ENCODE peak calls at places on chromosome X, in seven cellular contexts. One of them, this sample, is unnamed.
A peak's percentile ranks its signal among the peaks of the same experiment; 100 is the strongest.

GRCh38 chrX:16258936-16259335 is 91.7 kb downstream of the MAGEB17 start:
- DNase-seq in colonic mucosa: no peak
- DNase-seq in aorta: no peak
- DNase-seq in CD8-positive, alpha-beta memory T cell: no peak
- DNase-seq in neuronal stem cell: no peak
- DNase-seq in endothelial cell of umbilical vein: no peak
- DNase-seq in IMR-90: peak; percentile 61
- DNase-seq in this sample: no peak

GRCh38 chrX:107672955-107673378 is 44.7 kb downstream of the PRPS1 start:
- DNase-seq in colonic mucosa: peak; percentile 79
- DNase-seq in aorta: peak; percentile 78
- DNase-seq in CD8-positive, alpha-beta memory T cell: peak; percentile 68
- DNase-seq in neuronal stem cell: no peak
- DNase-seq in endothelial cell of umbilical vein: peak; percentile 60
- DNase-seq in IMR-90: peak; percentile 56
- DNase-seq in this sample: peak; percentile 67

GRCh38 chrX:108993909-108994308 is 257.5 kb upstream of the IRS4 start:
- DNase-seq in colonic mucosa: no peak
- DNase-seq in aorta: no peak
- DNase-seq in CD8-positive, alpha-beta memory T cell: no peak
- DNase-seq in neuronal stem cell: no peak
- DNase-seq in endothelial cell of umbilical vein: no peak
- DNase-seq in IMR-90: no peak
- DNase-seq in this sample: no peak

GRCh38 chrX:80808854-80809493 is 703 bp downstream of the BRWD3 start:
- DNase-seq in colonic mucosa: peak; percentile 41
- DNase-seq in aorta: no peak
- DNase-seq in CD8-positive, alpha-beta memory T cell: peak; percentile 24
- DNase-seq in neuronal stem cell: peak; percentile 14
- DNase-seq in endothelial cell of umbilical vein: peak; percentile 13
- DNase-seq in IMR-90: no peak
- DNase-seq in this sample: no peak

GRCh38 chrX:49999048-49999447 is 76.7 kb downstream of the CLCN5 start:
- DNase-seq in colonic mucosa: no peak
- DNase-seq in aorta: no peak
- DNase-seq in CD8-positive, alpha-beta memory T cell: no peak
- DNase-seq in neuronal stem cell: no peak
- DNase-seq in endothelial cell of umbilical vein: no peak
- DNase-seq in IMR-90: no peak
- DNase-seq in this sample: no peak

GRCh38 chrX:74535633-74536141 is 78.7 kb downstream of the RLIM start:
- DNase-seq in colonic mucosa: peak; percentile 80
- DNase-seq in aorta: peak; percentile 81
- DNase-seq in CD8-positive, alpha-beta memory T cell: peak; percentile 14
- DNase-seq in neuronal stem cell: no peak
- DNase-seq in endothelial cell of umbilical vein: peak; percentile 50
- DNase-seq in IMR-90: peak; percentile 66
- DNase-seq in this sample: peak; percentile 76

GRCh38 chrX:121831601-121832000 is 784.2 kb downstream of the GLUD2 start:
- DNase-seq in colonic mucosa: no peak
- DNase-seq in aorta: no peak
- DNase-seq in CD8-positive, alpha-beta memory T cell: no peak
- DNase-seq in neuronal stem cell: no peak
- DNase-seq in endothelial cell of umbilical vein: no peak
- DNase-seq in IMR-90: no peak
- DNase-seq in this sample: no peak

GRCh38 chrX:138845791-138846190 is 134.3 kb upstream of the FGF13 start:
- DNase-seq in colonic mucosa: no peak
- DNase-seq in aorta: no peak
- DNase-seq in CD8-positive, alpha-beta memory T cell: no peak
- DNase-seq in neuronal stem cell: peak; percentile 15
- DNase-seq in endothelial cell of umbilical vein: no peak
- DNase-seq in IMR-90: no peak
- DNase-seq in this sample: no peak

GRCh38 chrX:107851215-107851614 is 25.5 kb downstream of the MID2 start:
- DNase-seq in colonic mucosa: no peak
- DNase-seq in aorta: no peak
- DNase-seq in CD8-positive, alpha-beta memory T cell: no peak
- DNase-seq in neuronal stem cell: no peak
- DNase-seq in endothelial cell of umbilical vein: peak; percentile 56
- DNase-seq in IMR-90: no peak
- DNase-seq in this sample: no peak

GRCh38 chrX:15758140-15758539 is 20.1 kb downstream of the CA5B start:
- DNase-seq in colonic mucosa: no peak
- DNase-seq in aorta: no peak
- DNase-seq in CD8-positive, alpha-beta memory T cell: no peak
- DNase-seq in neuronal stem cell: no peak
- DNase-seq in endothelial cell of umbilical vein: no peak
- DNase-seq in IMR-90: no peak
- DNase-seq in this sample: no peak

GRCh38 chrX:150548251-150548650 is 20.2 kb upstream of the MTM1 start:
- DNase-seq in colonic mucosa: no peak
- DNase-seq in aorta: no peak
- DNase-seq in CD8-positive, alpha-beta memory T cell: no peak
- DNase-seq in neuronal stem cell: no peak
- DNase-seq in endothelial cell of umbilical vein: no peak
- DNase-seq in IMR-90: no peak
- DNase-seq in this sample: no peak

GRCh38 chrX:13938053-13938765 is 91.5 kb downstream of the GEMIN8 start:
- DNase-seq in colonic mucosa: peak; percentile 47
- DNase-seq in aorta: peak; percentile 45
- DNase-seq in CD8-positive, alpha-beta memory T cell: no peak
- DNase-seq in neuronal stem cell: peak; percentile 46
- DNase-seq in endothelial cell of umbilical vein: no peak
- DNase-seq in IMR-90: peak; percentile 2
- DNase-seq in this sample: peak; percentile 12

GRCh38 chrX:133495464-133496391 is 80.4 kb upstream of the GPC4 start:
- DNase-seq in colonic mucosa: peak; percentile 50
- DNase-seq in aorta: peak; percentile 61
- DNase-seq in CD8-positive, alpha-beta memory T cell: no peak
- DNase-seq in neuronal stem cell: no peak
- DNase-seq in endothelial cell of umbilical vein: no peak
- DNase-seq in IMR-90: peak; percentile 26
- DNase-seq in this sample: peak; percentile 61

GRCh38 chrX:134547047-134547679 is 87.2 kb downstream of the HPRT1 start:
- DNase-seq in colonic mucosa: no peak
- DNase-seq in aorta: no peak
- DNase-seq in CD8-positive, alpha-beta memory T cell: no peak
- DNase-seq in neuronal stem cell: no peak
- DNase-seq in endothelial cell of umbilical vein: peak; percentile 47
- DNase-seq in IMR-90: peak; percentile 43
- DNase-seq in this sample: no peak

GRCh38 chrX:153827903-153828302 is 2.4 kb downstream of the PDZD4 start:
- DNase-seq in colonic mucosa: no peak
- DNase-seq in aorta: no peak
- DNase-seq in CD8-positive, alpha-beta memory T cell: no peak
- DNase-seq in neuronal stem cell: no peak
- DNase-seq in endothelial cell of umbilical vein: no peak
- DNase-seq in IMR-90: no peak
- DNase-seq in this sample: no peak

GRCh38 chrX:101078716-101079115 is at the start of gene TMEM35A:
- DNase-seq in colonic mucosa: peak; percentile 21
- DNase-seq in aorta: no peak
- DNase-seq in CD8-positive, alpha-beta memory T cell: no peak
- DNase-seq in neuronal stem cell: no peak
- DNase-seq in endothelial cell of umbilical vein: peak; percentile 32
- DNase-seq in IMR-90: peak; percentile 51
- DNase-seq in this sample: no peak

GRCh38 chrX:150768580-150769190 is 75.5 kb downstream of the MTMR1 start:
- DNase-seq in colonic mucosa: no peak
- DNase-seq in aorta: no peak
- DNase-seq in CD8-positive, alpha-beta memory T cell: no peak
- DNase-seq in neuronal stem cell: no peak
- DNase-seq in endothelial cell of umbilical vein: no peak
- DNase-seq in IMR-90: no peak
- DNase-seq in this sample: no peak

GRCh38 chrX:154649864-154650510 is 3.4 kb downstream of the CTAG2 start:
- DNase-seq in colonic mucosa: no peak
- DNase-seq in aorta: no peak
- DNase-seq in CD8-positive, alpha-beta memory T cell: no peak
- DNase-seq in neuronal stem cell: no peak
- DNase-seq in endothelial cell of umbilical vein: no peak
- DNase-seq in IMR-90: no peak
- DNase-seq in this sample: no peak

GRCh38 chrX:9786839-9787635 is 808 bp downstream of the SHROOM2 start:
- DNase-seq in colonic mucosa: no peak
- DNase-seq in aorta: no peak
- DNase-seq in CD8-positive, alpha-beta memory T cell: no peak
- DNase-seq in neuronal stem cell: no peak
- DNase-seq in endothelial cell of umbilical vein: peak; percentile 49
- DNase-seq in IMR-90: no peak
- DNase-seq in this sample: no peak

GRCh38 chrX:95835223-95835622 is 849.4 kb upstream of the DIAPH2 start:
- DNase-seq in colonic mucosa: no peak
- DNase-seq in aorta: no peak
- DNase-seq in CD8-positive, alpha-beta memory T cell: no peak
- DNase-seq in neuronal stem cell: no peak
- DNase-seq in endothelial cell of umbilical vein: no peak
- DNase-seq in IMR-90: no peak
- DNase-seq in this sample: no peak

GRCh38 chrX:69137371-69137881 is 27.8 kb downstream of the PJA1 start:
- DNase-seq in colonic mucosa: no peak
- DNase-seq in aorta: no peak
- DNase-seq in CD8-positive, alpha-beta memory T cell: no peak
- DNase-seq in neuronal stem cell: no peak
- DNase-seq in endothelial cell of umbilical vein: no peak
- DNase-seq in IMR-90: peak; percentile 75
- DNase-seq in this sample: no peak

GRCh38 chrX:115940888-115941332 is 229.6 kb upstream of the AGTR2 start:
- DNase-seq in colonic mucosa: peak; percentile 88
- DNase-seq in aorta: peak; percentile 85
- DNase-seq in CD8-positive, alpha-beta memory T cell: no peak
- DNase-seq in neuronal stem cell: peak; percentile 5
- DNase-seq in endothelial cell of umbilical vein: peak; percentile 0
- DNase-seq in IMR-90: peak; percentile 45
- DNase-seq in this sample: no peak

GRCh38 chrX:69097451-69098236 is 67.6 kb downstream of the PJA1 start:
- DNase-seq in colonic mucosa: no peak
- DNase-seq in aorta: no peak
- DNase-seq in CD8-positive, alpha-beta memory T cell: no peak
- DNase-seq in neuronal stem cell: no peak
- DNase-seq in endothelial cell of umbilical vein: no peak
- DNase-seq in IMR-90: no peak
- DNase-seq in this sample: no peak

GRCh38 chrX:118603981-118604380 is 108.4 kb downstream of the DOCK11 start:
- DNase-seq in colonic mucosa: peak; percentile 33
- DNase-seq in aorta: no peak
- DNase-seq in CD8-positive, alpha-beta memory T cell: peak; percentile 3
- DNase-seq in neuronal stem cell: peak; percentile 38
- DNase-seq in endothelial cell of umbilical vein: peak; percentile 50
- DNase-seq in IMR-90: peak; percentile 61
- DNase-seq in this sample: no peak

GRCh38 chrX:68833855-68834331 is 5.1 kb downstream of the EFNB1 start:
- DNase-seq in colonic mucosa: peak; percentile 56
- DNase-seq in aorta: no peak
- DNase-seq in CD8-positive, alpha-beta memory T cell: no peak
- DNase-seq in neuronal stem cell: no peak
- DNase-seq in endothelial cell of umbilical vein: no peak
- DNase-seq in IMR-90: no peak
- DNase-seq in this sample: no peak

GRCh38 chrX:43469391-43470054 is 186.6 kb upstream of the MAOA start:
- DNase-seq in colonic mucosa: no peak
- DNase-seq in aorta: no peak
- DNase-seq in CD8-positive, alpha-beta memory T cell: no peak
- DNase-seq in neuronal stem cell: no peak
- DNase-seq in endothelial cell of umbilical vein: no peak
- DNase-seq in IMR-90: no peak
- DNase-seq in this sample: no peak

GRCh38 chrX:18410038-18410437 is 15.4 kb upstream of the CDKL5 start:
- DNase-seq in colonic mucosa: no peak
- DNase-seq in aorta: no peak
- DNase-seq in CD8-positive, alpha-beta memory T cell: no peak
- DNase-seq in neuronal stem cell: no peak
- DNase-seq in endothelial cell of umbilical vein: peak; percentile 17
- DNase-seq in IMR-90: peak; percentile 55
- DNase-seq in this sample: no peak

GRCh38 chrX:18415386-18415785 is 10.0 kb upstream of the CDKL5 start:
- DNase-seq in colonic mucosa: no peak
- DNase-seq in aorta: no peak
- DNase-seq in CD8-positive, alpha-beta memory T cell: no peak
- DNase-seq in neuronal stem cell: no peak
- DNase-seq in endothelial cell of umbilical vein: no peak
- DNase-seq in IMR-90: peak; percentile 61
- DNase-seq in this sample: no peak
- H3K27ac ChIP-seq in colonic mucosa: no peak overlapping the region
- H3K27ac ChIP-seq in aorta: no peak overlapping the region
- H3K27ac ChIP-seq in CD8-positive, alpha-beta memory T cell: no peak overlapping the region
- H3K27ac ChIP-seq in neuronal stem cell: no peak overlapping the region
- H3K27ac ChIP-seq in endothelial cell of umbilical vein: no peak overlapping the region
- H3K27ac ChIP-seq in IMR-90: no peak overlapping the region
- H3K27ac ChIP-seq in this sample: no peak overlapping the region

GRCh38 chrX:67619253-67619652 is 75.4 kb downstream of the AR start:
- DNase-seq in colonic mucosa: no peak
- DNase-seq in aorta: no peak
- DNase-seq in CD8-positive, alpha-beta memory T cell: no peak
- DNase-seq in neuronal stem cell: no peak
- DNase-seq in endothelial cell of umbilical vein: peak; percentile 66
- DNase-seq in IMR-90: peak; percentile 33
- DNase-seq in this sample: no peak
- H3K9me3 ChIP-seq in colonic mucosa: no peaks in the 10 kb centered on the region
- H3K9me3 ChIP-seq in aorta: no peaks in the 10 kb centered on the region
- H3K9me3 ChIP-seq in CD8-positive, alpha-beta memory T cell: no peaks in the 10 kb centered on the region
- H3K9me3 ChIP-seq in neuronal stem cell: no peaks in the 10 kb centered on the region
- H3K9me3 ChIP-seq in endothelial cell of umbilical vein: no peaks in the 10 kb centered on the region
- H3K9me3 ChIP-seq in IMR-90: peaks cover 1% of the 10 kb centered on the region
- H3K9me3 ChIP-seq in this sample: peaks cover 20% of the 10 kb centered on the region

DNA sequence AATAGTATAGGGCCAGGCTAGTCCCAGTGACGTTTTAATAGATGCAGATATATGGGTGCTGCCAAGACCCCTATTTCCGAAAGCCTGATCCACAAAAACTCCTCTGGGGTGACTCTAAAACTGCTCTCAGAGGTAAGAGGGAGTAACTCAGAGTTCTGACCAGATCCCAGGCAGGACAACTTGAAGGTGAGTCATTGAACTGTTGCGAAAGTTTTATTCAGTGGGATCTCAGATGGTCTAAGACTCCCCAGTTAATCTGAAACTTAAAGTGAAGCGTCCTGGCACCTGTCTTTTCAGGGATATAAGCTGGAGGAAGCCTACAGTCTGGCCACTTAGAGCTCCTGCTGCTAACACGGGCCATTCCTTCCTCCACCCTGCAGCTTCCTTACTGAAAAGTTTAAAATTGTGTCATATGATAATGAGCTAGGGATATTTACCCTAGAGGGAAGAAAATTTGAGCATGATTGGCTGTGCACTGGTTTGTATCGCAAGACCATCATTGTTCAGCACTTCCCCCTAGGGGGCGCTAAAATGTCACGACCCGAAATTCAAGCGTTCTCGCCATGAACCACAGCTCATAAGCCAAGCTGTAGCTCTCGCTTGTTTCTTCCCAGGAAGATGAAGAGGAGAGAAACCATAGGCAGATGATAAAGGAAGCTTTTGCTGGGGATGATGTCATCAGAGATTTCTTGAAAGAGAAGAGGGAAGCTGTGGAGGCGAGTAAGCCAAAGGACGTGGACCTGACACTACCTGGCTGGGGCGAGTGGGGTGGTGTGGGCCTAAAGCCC is 19.5 kb downstream of the UTP14A start:
- DNase-seq in colonic mucosa: peak; percentile 78
- DNase-seq in aorta: peak; percentile 75
- DNase-seq in CD8-positive, alpha-beta memory T cell: peak; percentile 54
- DNase-seq in neuronal stem cell: peak; percentile 48
- DNase-seq in endothelial cell of umbilical vein: peak; percentile 66
- DNase-seq in IMR-90: peak; percentile 81
- DNase-seq in this sample: peak; percentile 41
- H3K27ac ChIP-seq in colonic mucosa: no peak overlapping the region
- H3K27ac ChIP-seq in aorta: no peak overlapping the region
- H3K27ac ChIP-seq in CD8-positive, alpha-beta memory T cell: no peak overlapping the region
- H3K27ac ChIP-seq in neuronal stem cell: no peak overlapping the region
- H3K27ac ChIP-seq in endothelial cell of umbilical vein: no peak overlapping the region
- H3K27ac ChIP-seq in IMR-90: no peak overlapping the region
- H3K27ac ChIP-seq in this sample: no peak overlapping the region

GRCh38 chrX:151776113-151776790 is 41.7 kb downstream of the CNGA2 start:
- DNase-seq in colonic mucosa: no peak
- DNase-seq in aorta: no peak
- DNase-seq in CD8-positive, alpha-beta memory T cell: no peak
- DNase-seq in neuronal stem cell: no peak
- DNase-seq in endothelial cell of umbilical vein: no peak
- DNase-seq in IMR-90: no peak
- DNase-seq in this sample: peak; percentile 18
- H3K9me3 ChIP-seq in colonic mucosa: no peaks in the 10 kb centered on the region
- H3K9me3 ChIP-seq in aorta: no peaks in the 10 kb centered on the region
- H3K9me3 ChIP-seq in CD8-positive, alpha-beta memory T cell: no peaks in the 10 kb centered on the region
- H3K9me3 ChIP-seq in neuronal stem cell: no peaks in the 10 kb centered on the region
- H3K9me3 ChIP-seq in endothelial cell of umbilical vein: no peaks in the 10 kb centered on the region
- H3K9me3 ChIP-seq in IMR-90: peaks cover 8% of the 10 kb centered on the region
- H3K9me3 ChIP-seq in this sample: no peaks in the 10 kb centered on the region

This sample was measured in left ventricle myocardium inferior.